ENCODE peak calls at places on chromosomes 2 and 18, in four cellular contexts. One of them, this sample, is unnamed.

GRCh38 chr2:219736196-219736595 is 108.8 kb downstream of the SLC4A3 start:
- DNase-seq in RCC 7860: peak; percentile 44
- DNase-seq in activated naive CD4-positive, alpha-beta T cell: no peak
- DNase-seq in GM13977: peak; percentile 38
- DNase-seq in this sample: peak; percentile 35

GRCh38 chr2:69601179-69601612 is 42.3 kb downstream of the AAK1 start:
- DNase-seq in RCC 7860: peak; percentile 77
- DNase-seq in activated naive CD4-positive, alpha-beta T cell: no peak
- DNase-seq in GM13977: no peak
- DNase-seq in this sample: no peak

GRCh38 chr2:6826081-6826913 is 39.4 kb downstream of the CMPK2 start:
- DNase-seq in RCC 7860: peak; percentile 76
- DNase-seq in activated naive CD4-positive, alpha-beta T cell: peak; percentile 3
- DNase-seq in GM13977: peak; percentile 64
- DNase-seq in this sample: peak; percentile 45

GRCh38 chr2:157220502-157220901 is 37.0 kb upstream of the GALNT5 start:
- DNase-seq in RCC 7860: no peak
- DNase-seq in activated naive CD4-positive, alpha-beta T cell: no peak
- DNase-seq in GM13977: no peak
- DNase-seq in this sample: no peak

GRCh38 chr2:239927424-239927981 is 97.6 kb downstream of the NDUFA10 start:
- DNase-seq in RCC 7860: peak; percentile 84
- DNase-seq in activated naive CD4-positive, alpha-beta T cell: no peak
- DNase-seq in GM13977: no peak
- DNase-seq in this sample: no peak

GRCh38 chr2:61423714-61424113 is 47.2 kb downstream of the USP34 start:
- DNase-seq in RCC 7860: no peak
- DNase-seq in activated naive CD4-positive, alpha-beta T cell: no peak
- DNase-seq in GM13977: no peak
- DNase-seq in this sample: no peak

GRCh38 chr2:46326231-46326980 is 29.2 kb downstream of the EPAS1 start:
- DNase-seq in RCC 7860: no peak
- DNase-seq in activated naive CD4-positive, alpha-beta T cell: no peak
- DNase-seq in GM13977: no peak
- DNase-seq in this sample: no peak

GRCh38 chr2:239155806-239156480 is 244.9 kb downstream of the HDAC4 start:
- DNase-seq in RCC 7860: no peak
- DNase-seq in activated naive CD4-positive, alpha-beta T cell: no peak
- DNase-seq in GM13977: no peak
- DNase-seq in this sample: no peak

GRCh38 chr18:32742620-32743019 is 30.2 kb downstream of the KLHL14 start:
- DNase-seq in RCC 7860: no peak
- DNase-seq in activated naive CD4-positive, alpha-beta T cell: no peak
- DNase-seq in GM13977: no peak
- DNase-seq in this sample: no peak

GRCh38 chr2:149184994-149185393 is 145.4 kb upstream of the LYPD6 start:
- DNase-seq in RCC 7860: no peak
- DNase-seq in activated naive CD4-positive, alpha-beta T cell: no peak
- DNase-seq in GM13977: no peak
- DNase-seq in this sample: no peak

GRCh38 chr2:203225423-203226039 is 13.3 kb upstream of the CYP20A1 start:
- DNase-seq in RCC 7860: no peak
- DNase-seq in activated naive CD4-positive, alpha-beta T cell: peak; percentile 5
- DNase-seq in GM13977: no peak
- DNase-seq in this sample: peak; percentile 29